ENCODE peak calls at places on chromosomes 5 and 9, in eight cellular contexts. B is NCI-H1930; Y is iPS-NIHi11; M is EL; F is fibroblast of lung; R is trophoblast cell; V is choroid plexus epithelial cell; H is stimulated activated CD4-positive, alpha-beta T cell treated with anti-CD3 and anti-CD28 coated beads, TNF-alpha, amount 100 ng/mL, for 4 hours. Z is an unnamed sample.

GRCh38 chr5:62812653-62813329 is 234.2 kb downstream of the LRRC70 start:
- DNase-seq in B (no peak), Y (no peak), M (no peak), F (no peak), R (no peak), V (no peak), H (no peak), Z (no peak)

GRCh38 chr5:16903480-16904300 is 32.4 kb downstream of the MYO10 start:
- DNase-seq in B (no peak), Y (no peak), M (no peak), F (no peak), R (peak; percentile 91), V (no peak), H (no peak), Z (no peak)

GRCh38 chr5:17012289-17012688 is 76.2 kb upstream of the MYO10 start:
- DNase-seq in B (no peak), Y (no peak), M (peak; percentile 74), F (peak; percentile 61), R (peak; percentile 74), V (no peak), H (no peak), Z (peak; percentile 75)

GRCh38 chr5:171667341-171668096 is 118.1 kb upstream of the SMIM23 start:
- DNase-seq in B (no peak), Y (peak; percentile 90), M (peak; percentile 91), F (peak; percentile 94), R (peak; percentile 73), V (peak; percentile 87), H (no peak), Z (peak; percentile 82)

GRCh38 chr9:38263534-38263933 is 129.0 kb upstream of the ALDH1B1 start:
- DNase-seq in B (no peak), Y (no peak), M (peak; percentile 40), F (peak; percentile 36), R (peak; percentile 58), V (peak; percentile 79), H (no peak), Z (peak; percentile 38)

GRCh38 chr9:106286249-106286648 is 576.7 kb upstream of the ZNF462 start:
- DNase-seq in B (no peak), Y (peak; percentile 70), M (peak; percentile 34), F (peak; percentile 20), R (no peak), V (no peak), H (no peak), Z (peak; percentile 4)

GRCh38 chr5:174699131-174699530 is 25.3 kb upstream of the MSX2 start:
- DNase-seq in B (no peak), Y (no peak), M (no peak), F (no peak), R (no peak), V (no peak), H (no peak), Z (no peak)

GRCh38 chr5:103466494-103466893 is 96.1 kb downstream of the NUDT12 start:
- DNase-seq in B (no peak), Y (no peak), M (peak; percentile 70), F (peak; percentile 55), R (no peak), V (peak; percentile 80), H (no peak), Z (peak; percentile 85)

GRCh38 chr5:136212252-136212721 is 19.3 kb upstream of the SMIM32 start:
- DNase-seq in B (peak; percentile 35), Y (peak; percentile 81), M (peak; percentile 42), F (peak; percentile 30), R (peak; percentile 67), V (peak; percentile 68), H (peak; percentile 8), Z (peak; percentile 54)

Z was measured in fibroblast of mammary gland.